ENCODE peak calls at places on chromosome 13, in four cellular contexts. Z is mucosa of descending colon, O is EL, V is activated B cell treated with CpG ODN at 0.5 μM for 24 hours. N is an unnamed sample.

GRCh38 chr13:113066746-113067145 is 38.8 kb upstream of the F7 start:
- DNase-seq in Z (no peak), O (no peak), V (no peak), N (no peak)

GRCh38 chr13:23391752-23392151 is 41.8 kb downstream of the SACS start:
- DNase-seq in Z (no peak), O (peak), V (no peak), N (peak)

GRCh38 chr13:112768795-112769411 is 79.1 kb downstream of the ATP11A start:
- DNase-seq in Z (no peak), O (no peak), V (no peak), N (no peak)

GRCh38 chr13:41077475-41077874 is 16.2 kb downstream of the WBP4 start:
- DNase-seq in Z (no peak), O (no peak), V (no peak), N (no peak)

GRCh38 chr13:42876270-42876714 is 94.9 kb downstream of the FAM216B start:
- DNase-seq in Z (no peak), O (no peak), V (no peak), N (no peak)

GRCh38 chr13:27924529-27925141 is 4.8 kb downstream of the PDX1 start:
- DNase-seq in Z (no peak), O (no peak), V (no peak), N (no peak)

GRCh38 chr13:47409778-47410177 is 512.9 kb upstream of the HTR2A start:
- DNase-seq in Z (no peak), O (no peak), V (no peak), N (no peak)

GRCh38 chr13:50581586-50582196 is 261.8 kb downstream of the DLEU7 start:
- DNase-seq in Z (no peak), O (no peak), V (no peak), N (no peak)

GRCh38 chr13:36431204-36432105 is 840 bp upstream of the CCNA1 start:
- DNase-seq in Z (no peak), O (no peak), V (peak), N (no peak)

GRCh38 chr13:41012536-41012935 is 6.6 kb downstream of the ELF1 start:
- DNase-seq in Z (no peak), O (no peak), V (no peak), N (no peak)

GRCh38 chr13:104011505-104012270 is 945.5 kb upstream of the SLC10A2 start:
- DNase-seq in Z (no peak), O (no peak), V (no peak), N (peak)

GRCh38 chr13:46621133-46621532 is 68.2 kb downstream of the LRCH1 start:
- DNase-seq in Z (no peak), O (no peak), V (no peak), N (no peak)

GRCh38 chr13:100916943-100917342 is 242.3 kb upstream of the TMTC4 start:
- DNase-seq in Z (no peak), O (no peak), V (no peak), N (no peak)

N was measured in fibroblast of the aortic adventitia.